ENCODE peak calls at places on chromosomes 6 and 20, in eight cellular contexts. One of them, this sample, is unnamed.
A peak's percentile ranks its signal among the peaks of the same experiment; 100 is the strongest.

GRCh38 chr6:42942444-42942843 is 13.2 kb downstream of the CNPY3 start:
- DNase-seq in CD8-positive, alpha-beta T cell: no peak
- DNase-seq in fibroblast of lung: no peak
- DNase-seq in A549: no peak
- DNase-seq in AG04450: no peak
- DNase-seq in ovary: no peak
- DNase-seq in PC-9: no peak
- DNase-seq in neural progenitor cell: no peak
- DNase-seq in this sample: no peak

GRCh38 chr6:133551436-133551835 is 310.3 kb downstream of the EYA4 start:
- DNase-seq in CD8-positive, alpha-beta T cell: no peak
- DNase-seq in fibroblast of lung: no peak
- DNase-seq in A549: peak; percentile 34
- DNase-seq in AG04450: no peak
- DNase-seq in ovary: no peak
- DNase-seq in PC-9: no peak
- DNase-seq in neural progenitor cell: no peak
- DNase-seq in this sample: no peak

GRCh38 chr20:11168026-11168425 is 494.2 kb upstream of the JAG1 start:
- DNase-seq in CD8-positive, alpha-beta T cell: no peak
- DNase-seq in fibroblast of lung: peak; percentile 25
- DNase-seq in A549: peak; percentile 25
- DNase-seq in AG04450: no peak
- DNase-seq in ovary: no peak
- DNase-seq in PC-9: no peak
- DNase-seq in neural progenitor cell: no peak
- DNase-seq in this sample: peak; percentile 41

GRCh38 chr20:64037498-64038213 is 1.7 kb downstream of the C20orf204 start:
- DNase-seq in CD8-positive, alpha-beta T cell: no peak
- DNase-seq in fibroblast of lung: no peak
- DNase-seq in A549: no peak
- DNase-seq in AG04450: no peak
- DNase-seq in ovary: no peak
- DNase-seq in PC-9: no peak
- DNase-seq in neural progenitor cell: no peak
- DNase-seq in this sample: no peak

GRCh38 chr20:39233755-39234154 is 271.6 kb downstream of the DHX35 start:
- DNase-seq in CD8-positive, alpha-beta T cell: no peak
- DNase-seq in fibroblast of lung: no peak
- DNase-seq in A549: no peak
- DNase-seq in AG04450: no peak
- DNase-seq in ovary: no peak
- DNase-seq in PC-9: no peak
- DNase-seq in neural progenitor cell: no peak
- DNase-seq in this sample: no peak

GRCh38 chr6:92757926-92758325 is 661.4 kb downstream of the EPHA7 start:
- DNase-seq in CD8-positive, alpha-beta T cell: no peak
- DNase-seq in fibroblast of lung: no peak
- DNase-seq in A549: no peak
- DNase-seq in AG04450: no peak
- DNase-seq in ovary: no peak
- DNase-seq in PC-9: no peak
- DNase-seq in neural progenitor cell: no peak
- DNase-seq in this sample: no peak

GRCh38 chr20:64104667-64105451 is 2.5 kb downstream of the NPBWR2 start:
- DNase-seq in CD8-positive, alpha-beta T cell: peak; percentile 2
- DNase-seq in fibroblast of lung: no peak
- DNase-seq in A549: no peak
- DNase-seq in AG04450: no peak
- DNase-seq in ovary: no peak
- DNase-seq in PC-9: peak; percentile 32
- DNase-seq in neural progenitor cell: no peak
- DNase-seq in this sample: no peak

GRCh38 chr20:23629017-23629541 is 8.7 kb downstream of the CST3 start:
- DNase-seq in CD8-positive, alpha-beta T cell: no peak
- DNase-seq in fibroblast of lung: peak; percentile 81
- DNase-seq in A549: peak; percentile 83
- DNase-seq in AG04450: peak; percentile 8
- DNase-seq in ovary: no peak
- DNase-seq in PC-9: peak; percentile 87
- DNase-seq in neural progenitor cell: no peak
- DNase-seq in this sample: peak; percentile 89

GRCh38 chr6:100461273-100461919 is 3.3 kb downstream of the SIM1 start:
- DNase-seq in CD8-positive, alpha-beta T cell: no peak
- DNase-seq in fibroblast of lung: peak; percentile 18
- DNase-seq in A549: peak; percentile 41
- DNase-seq in AG04450: no peak
- DNase-seq in ovary: no peak
- DNase-seq in PC-9: no peak
- DNase-seq in neural progenitor cell: peak; percentile 75
- DNase-seq in this sample: no peak

GRCh38 chr20:10771435-10772140 is 97.8 kb upstream of the JAG1 start:
- DNase-seq in CD8-positive, alpha-beta T cell: no peak
- DNase-seq in fibroblast of lung: peak; percentile 56
- DNase-seq in A549: no peak
- DNase-seq in AG04450: no peak
- DNase-seq in ovary: no peak
- DNase-seq in PC-9: no peak
- DNase-seq in neural progenitor cell: no peak
- DNase-seq in this sample: peak; percentile 28

GRCh38 chr6:41442800-41443501 is 103.2 kb upstream of the FOXP4 start:
- DNase-seq in CD8-positive, alpha-beta T cell: peak; percentile 23
- DNase-seq in fibroblast of lung: peak; percentile 73
- DNase-seq in A549: no peak
- DNase-seq in AG04450: no peak
- DNase-seq in ovary: peak; percentile 82
- DNase-seq in PC-9: no peak
- DNase-seq in neural progenitor cell: peak; percentile 89
- DNase-seq in this sample: no peak

GRCh38 chr6:31702421-31702818 is 704 bp downstream of the ABHD16A start:
- DNase-seq in CD8-positive, alpha-beta T cell: no peak
- DNase-seq in fibroblast of lung: peak; percentile 26
- DNase-seq in A549: no peak
- DNase-seq in AG04450: no peak
- DNase-seq in ovary: no peak
- DNase-seq in PC-9: no peak
- DNase-seq in neural progenitor cell: no peak
- DNase-seq in this sample: no peak

GRCh38 chr6:90015883-90016282 is 121.6 kb downstream of the GJA10 start:
- DNase-seq in CD8-positive, alpha-beta T cell: no peak
- DNase-seq in fibroblast of lung: no peak
- DNase-seq in A549: no peak
- DNase-seq in AG04450: no peak
- DNase-seq in ovary: no peak
- DNase-seq in PC-9: no peak
- DNase-seq in neural progenitor cell: no peak
- DNase-seq in this sample: no peak

GRCh38 chr6:154448448-154449096 is 61.9 kb downstream of the CNKSR3 start:
- DNase-seq in CD8-positive, alpha-beta T cell: no peak
- DNase-seq in fibroblast of lung: peak; percentile 94
- DNase-seq in A549: no peak
- DNase-seq in AG04450: peak; percentile 86
- DNase-seq in ovary: no peak
- DNase-seq in PC-9: no peak
- DNase-seq in neural progenitor cell: no peak
- DNase-seq in this sample: no peak
- TF ChIP-seq CTCF in CD8-positive, alpha-beta T cell: no peak
- TF ChIP-seq CTCF in fibroblast of lung: peak; percentile 22
- TF ChIP-seq CTCF in A549: no peak
- TF ChIP-seq CTCF in AG04450: peak; percentile 44
- TF ChIP-seq CTCF in ovary: peak; percentile 37
- TF ChIP-seq CTCF in PC-9: no peak
- TF ChIP-seq CTCF in neural progenitor cell: peak; percentile 13
- TF ChIP-seq CTCF in this sample: no peak

DNA sequence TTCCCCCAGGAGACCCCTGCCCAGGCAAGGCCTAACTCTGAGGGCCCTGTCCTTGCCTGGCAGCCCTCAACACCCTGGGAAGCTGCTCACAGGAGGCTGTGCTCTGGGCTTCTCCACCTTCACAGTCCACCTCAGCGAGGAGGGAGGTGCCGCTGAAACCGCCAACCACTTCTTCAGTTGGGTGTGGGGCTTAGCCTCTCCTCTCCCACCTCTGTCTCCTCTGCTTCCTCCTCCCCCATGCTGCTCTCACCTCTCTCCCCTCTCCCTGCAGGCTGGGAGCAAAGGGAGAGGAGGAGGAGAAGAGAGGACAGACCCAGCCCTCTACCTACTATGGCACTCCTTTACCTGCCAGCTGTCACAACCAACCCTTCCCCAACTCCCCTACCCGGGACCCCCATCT is 7.0 kb downstream of the RING1 start:
- DNase-seq in CD8-positive, alpha-beta T cell: no peak
- DNase-seq in fibroblast of lung: no peak
- DNase-seq in A549: no peak
- DNase-seq in AG04450: no peak
- DNase-seq in ovary: no peak
- DNase-seq in PC-9: no peak
- DNase-seq in neural progenitor cell: no peak
- DNase-seq in this sample: no peak
- H3K27ac ChIP-seq in CD8-positive, alpha-beta T cell: no peak overlapping the region
- H3K27ac ChIP-seq in fibroblast of lung: no peak overlapping the region
- H3K27ac ChIP-seq in A549: no peak overlapping the region
- H3K27ac ChIP-seq in AG04450: no peak overlapping the region
- H3K27ac ChIP-seq in ovary: no peak overlapping the region
- H3K27ac ChIP-seq in PC-9: no peak overlapping the region
- H3K27ac ChIP-seq in neural progenitor cell: no peak overlapping the region
- H3K27ac ChIP-seq in this sample: no peak overlapping the region

DNA sequence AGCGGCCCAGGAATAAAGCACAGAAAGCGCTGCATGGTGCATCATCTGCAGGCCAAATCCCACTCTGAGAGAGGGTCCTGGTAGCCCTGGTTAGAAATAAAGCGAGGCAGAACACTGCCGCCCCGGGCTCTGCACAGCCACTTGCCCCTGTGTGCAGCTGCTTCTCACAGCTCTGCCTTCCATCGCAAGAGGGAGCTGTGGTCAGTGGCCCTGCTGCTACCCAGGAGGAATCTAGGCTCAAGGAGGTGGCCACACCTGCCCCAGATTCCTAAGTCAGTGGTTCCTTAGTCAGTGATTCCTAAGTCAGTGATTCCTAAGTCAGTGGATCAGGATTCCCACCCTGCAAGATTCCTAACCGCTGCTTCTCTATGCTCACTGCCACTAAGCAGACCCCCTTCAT is 8.8 kb downstream of the CDH4 start:
- DNase-seq in CD8-positive, alpha-beta T cell: no peak
- DNase-seq in fibroblast of lung: no peak
- DNase-seq in A549: no peak
- DNase-seq in AG04450: no peak
- DNase-seq in ovary: no peak
- DNase-seq in PC-9: no peak
- DNase-seq in neural progenitor cell: peak; percentile 20
- DNase-seq in this sample: no peak
- TF ChIP-seq CTCF in CD8-positive, alpha-beta T cell: no peak
- TF ChIP-seq CTCF in fibroblast of lung: no peak
- TF ChIP-seq CTCF in A549: no peak
- TF ChIP-seq CTCF in AG04450: peak; percentile 8
- TF ChIP-seq CTCF in ovary: no peak
- TF ChIP-seq CTCF in PC-9: no peak
- TF ChIP-seq CTCF in neural progenitor cell: peak; percentile 48
- TF ChIP-seq CTCF in this sample: no peak

GRCh38 chr20:51438136-51438535 is 104.4 kb downstream of the NFATC2 start:
- DNase-seq in CD8-positive, alpha-beta T cell: no peak
- DNase-seq in fibroblast of lung: no peak
- DNase-seq in A549: no peak
- DNase-seq in AG04450: no peak
- DNase-seq in ovary: no peak
- DNase-seq in PC-9: no peak
- DNase-seq in neural progenitor cell: no peak
- DNase-seq in this sample: no peak
- H3K27ac ChIP-seq in CD8-positive, alpha-beta T cell: no peak overlapping the region
- H3K27ac ChIP-seq in fibroblast of lung: no peak overlapping the region
- H3K27ac ChIP-seq in A549: no peak overlapping the region
- H3K27ac ChIP-seq in AG04450: no peak overlapping the region
- H3K27ac ChIP-seq in ovary: no peak overlapping the region
- H3K27ac ChIP-seq in PC-9: no peak overlapping the region
- H3K27ac ChIP-seq in neural progenitor cell: no peak overlapping the region
- H3K27ac ChIP-seq in this sample: no peak overlapping the region

GRCh38 chr6:48429610-48430009 is 318.6 kb upstream of the PTCHD4 start:
- DNase-seq in CD8-positive, alpha-beta T cell: no peak
- DNase-seq in fibroblast of lung: no peak
- DNase-seq in A549: peak; percentile 16
- DNase-seq in AG04450: no peak
- DNase-seq in ovary: no peak
- DNase-seq in PC-9: no peak
- DNase-seq in neural progenitor cell: no peak
- DNase-seq in this sample: no peak

GRCh38 chr6:48426636-48427035 is 315.6 kb upstream of the PTCHD4 start:
- DNase-seq in CD8-positive, alpha-beta T cell: no peak
- DNase-seq in fibroblast of lung: peak; percentile 93
- DNase-seq in A549: no peak
- DNase-seq in AG04450: peak; percentile 50
- DNase-seq in ovary: no peak
- DNase-seq in PC-9: no peak
- DNase-seq in neural progenitor cell: no peak
- DNase-seq in this sample: no peak

GRCh38 chr6:48423640-48424365 is 312.8 kb upstream of the PTCHD4 start:
- DNase-seq in CD8-positive, alpha-beta T cell: no peak
- DNase-seq in fibroblast of lung: peak; percentile 56
- DNase-seq in A549: no peak
- DNase-seq in AG04450: peak; percentile 7
- DNase-seq in ovary: no peak
- DNase-seq in PC-9: no peak
- DNase-seq in neural progenitor cell: no peak
- DNase-seq in this sample: no peak

GRCh38 chr6:48429021-48429420 is 318.0 kb upstream of the PTCHD4 start:
- DNase-seq in CD8-positive, alpha-beta T cell: no peak
- DNase-seq in fibroblast of lung: peak; percentile 27
- DNase-seq in A549: no peak
- DNase-seq in AG04450: no peak
- DNase-seq in ovary: no peak
- DNase-seq in PC-9: no peak
- DNase-seq in neural progenitor cell: no peak
- DNase-seq in this sample: no peak
- TF ChIP-seq CTCF in CD8-positive, alpha-beta T cell: no peak
- TF ChIP-seq CTCF in fibroblast of lung: no peak
- TF ChIP-seq CTCF in A549: no peak
- TF ChIP-seq CTCF in AG04450: no peak
- TF ChIP-seq CTCF in ovary: no peak
- TF ChIP-seq CTCF in PC-9: no peak
- TF ChIP-seq CTCF in neural progenitor cell: no peak
- TF ChIP-seq CTCF in this sample: no peak

DNA sequence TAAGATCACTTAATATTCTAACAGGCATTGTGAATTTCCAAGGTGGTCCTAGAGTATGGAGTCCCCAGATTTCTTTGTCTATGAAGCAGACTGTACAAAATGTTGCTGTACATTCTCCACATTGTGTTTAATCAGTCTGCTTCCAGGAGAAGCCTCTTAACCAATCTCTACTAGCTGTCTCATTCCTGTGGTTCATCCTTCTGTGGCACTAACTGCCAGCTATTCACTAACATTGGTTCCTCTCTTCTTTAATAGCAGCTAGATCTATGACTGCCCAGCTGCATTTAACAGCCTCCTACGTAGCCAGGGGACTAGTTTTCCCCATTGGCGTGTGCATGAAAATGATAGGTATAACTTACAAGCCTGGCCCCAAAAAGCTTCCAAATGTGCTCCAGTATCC is 395.4 kb downstream of the SAMD5 start:
- DNase-seq in CD8-positive, alpha-beta T cell: no peak
- DNase-seq in fibroblast of lung: peak; percentile 6
- DNase-seq in A549: no peak
- DNase-seq in AG04450: no peak
- DNase-seq in ovary: no peak
- DNase-seq in PC-9: no peak
- DNase-seq in neural progenitor cell: no peak
- DNase-seq in this sample: no peak
- H3K27ac ChIP-seq in CD8-positive, alpha-beta T cell: no peak overlapping the region
- H3K27ac ChIP-seq in fibroblast of lung: no peak overlapping the region
- H3K27ac ChIP-seq in A549: no peak overlapping the region
- H3K27ac ChIP-seq in AG04450: no peak overlapping the region
- H3K27ac ChIP-seq in ovary: no peak overlapping the region
- H3K27ac ChIP-seq in PC-9: no peak overlapping the region
- H3K27ac ChIP-seq in neural progenitor cell: no peak overlapping the region
- H3K27ac ChIP-seq in this sample: no peak overlapping the region

This sample was measured in RWPE1.